ENCODE peak calls at places on chromosomes 13 and 19, in eight cellular contexts. Q is PC-3, X is Panc1, D is IMR-90, O is tibial nerve, A is A673, T is osteoblast, B is heart left ventricle. J is an unnamed sample.

GRCh38 chr19:41324231-41324702 is 14.3 kb downstream of the CCDC97 start:
- DNase-seq in A (no peak), Q (no peak), X (no peak), O (no peak), D (no peak), T (no peak), B (peak; percentile 48), J (no peak)

GRCh38 chr13:31001647-31002046 is 69.2 kb downstream of the TEX26 start:
- DNase-seq in A (no peak), D (no peak), O (no peak), B (no peak), X (no peak), T (no peak), Q (no peak), J (no peak)

GRCh38 chr13:50589651-50590054 is 253.8 kb downstream of the DLEU7 start:
- DNase-seq in O (no peak), T (peak; percentile 86), X (no peak), Q (peak; percentile 65), D (peak; percentile 85), B (no peak), A (no peak), J (no peak)

GRCh38 chr13:114058051-114058867 is 74.2 kb downstream of the RASA3 start:
- DNase-seq in A (no peak), Q (no peak), O (no peak), D (no peak), X (no peak), B (peak; percentile 50), T (no peak), J (no peak)

GRCh38 chr19:55146078-55146647 is 2.8 kb downstream of the TNNT1 start:
- DNase-seq in X (no peak), Q (peak; percentile 81), T (peak; percentile 86), A (peak; percentile 65), O (no peak), B (peak; percentile 51), D (no peak), J (no peak)

GRCh38 chr13:95275322-95276118 is 25.7 kb downstream of the ABCC4 start:
- DNase-seq in O (no peak), B (no peak), X (no peak), T (no peak), D (no peak), Q (peak; percentile 12), A (peak; percentile 44), J (no peak)

GRCh38 chr13:113730145-113730750 is 28.8 kb upstream of the TMEM255B start:
- DNase-seq in D (no peak), O (no peak), B (peak; percentile 56), Q (no peak), A (no peak), X (no peak), T (no peak), J (no peak)

GRCh38 chr13:100399455-100399854 is 189.1 kb downstream of the GGACT start:
- DNase-seq in Q (no peak), A (no peak), D (no peak), T (no peak), X (no peak), B (no peak), O (no peak), J (no peak)

GRCh38 chr19:3893509-3894179 is 13.2 kb downstream of the ATCAY start:
- DNase-seq in T (peak; percentile 29), D (no peak), O (no peak), A (no peak), X (no peak), B (no peak), Q (no peak), J (no peak)

GRCh38 chr13:50400930-50401553 is 385.8 kb downstream of the KCNRG start:
- DNase-seq in D (peak; percentile 92), B (no peak), X (no peak), Q (no peak), O (no peak), A (peak; percentile 73), T (peak; percentile 94), J (no peak)

GRCh38 chr19:3520166-3521103 is 14.3 kb downstream of the FZR1 start:
- DNase-seq in B (no peak), Q (no peak), O (no peak), T (no peak), A (no peak), X (no peak), D (no peak), J (no peak)

GRCh38 chr19:44111910-44112463 is 1.2 kb upstream of the ZNF225 start:
- DNase-seq in A (peak; percentile 91), X (no peak), T (peak; percentile 60), O (no peak), B (no peak), Q (no peak), D (peak; percentile 92), J (no peak)

GRCh38 chr13:42548731-42549554 is 25.0 kb upstream of the TNFSF11 start:
- DNase-seq in X (no peak), D (no peak), Q (no peak), A (no peak), B (no peak), O (no peak), T (no peak), J (no peak)

GRCh38 chr19:42052241-42052863 is 17.7 kb downstream of the GRIK5 start:
- DNase-seq in A (peak; percentile 19), O (no peak), X (no peak), B (no peak), T (peak; percentile 68), D (no peak), Q (peak; percentile 27), J (no peak)

GRCh38 chr13:109786457-109787134 is at the start of gene IRS2:
- DNase-seq in T (peak; percentile 99), A (peak; percentile 97), X (no peak), B (peak; percentile 94), D (peak; percentile 90), O (peak; percentile 92), Q (peak; percentile 84), J (peak; percentile 90)

GRCh38 chr13:111177081-111177711 is 62.1 kb downstream of the ARHGEF7 start:
- DNase-seq in B (peak; percentile 77), D (peak; percentile 68), X (no peak), A (peak; percentile 25), T (no peak), O (no peak), Q (no peak), J (peak; percentile 68)

GRCh38 chr13:25375727-25376358 is 4.1 kb downstream of the ATP8A2 start:
- DNase-seq in T (peak; percentile 80), X (peak; percentile 25), A (peak; percentile 76), D (peak; percentile 31), Q (peak; percentile 63), B (no peak), O (no peak), J (no peak)

GRCh38 chr19:1864480-1865171 is 1.2 kb upstream of the KLF16 start:
- DNase-seq in Q (peak; percentile 44), A (peak; percentile 63), X (no peak), O (no peak), B (peak; percentile 88), D (peak; percentile 38), T (peak; percentile 99), J (no peak)

GRCh38 chr13:77751513-77752456 is 54.3 kb downstream of the SLAIN1 start:
- DNase-seq in X (peak; percentile 22), Q (peak; percentile 66), A (peak; percentile 86), D (peak; percentile 37), T (peak; percentile 77), O (no peak), B (no peak), J (no peak)

GRCh38 chr19:38253788-38254187 is 2.4 kb downstream of the PPP1R14A start:
- DNase-seq in B (no peak), D (no peak), Q (no peak), T (peak; percentile 47), X (no peak), O (no peak), A (no peak), J (no peak)
- H3K27ac ChIP-seq in B (peak overlapping the region; percentile 81), D (no peak overlapping the region), Q (no peak overlapping the region), T (no peak overlapping the region), X (peak overlapping the region; percentile 90), O (peak overlapping the region; percentile 90), A (no peak overlapping the region), J (no peak overlapping the region)

DNA sequence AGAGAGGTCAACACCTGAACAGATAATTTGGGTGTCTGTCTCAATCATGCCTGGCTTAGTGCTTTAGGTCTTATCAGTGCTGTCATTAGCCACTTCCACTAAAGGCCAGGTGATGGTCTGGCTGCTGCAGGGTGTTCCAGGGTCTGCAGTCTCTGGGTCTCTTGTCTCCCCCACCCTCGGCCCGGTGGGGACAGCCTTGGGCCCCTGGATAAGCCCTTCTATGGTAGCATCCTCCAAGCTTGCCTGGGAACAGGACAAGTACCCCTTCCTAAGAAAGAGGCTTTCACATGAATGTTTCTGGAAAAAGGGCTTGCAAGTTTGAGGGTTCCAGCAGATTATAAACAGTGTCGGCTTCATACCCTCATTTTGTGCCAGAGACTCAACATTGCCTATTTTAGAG is 29.3 kb upstream of the ZNF536 start:
- DNase-seq in Q (no peak), B (no peak), T (no peak), O (no peak), A (no peak), D (no peak), X (no peak), J (no peak)
- H3K36me3 ChIP-seq in Q (no peaks in the 10 kb centered on the region), B (no peaks in the 10 kb centered on the region), T (no peaks in the 10 kb centered on the region), O (no peaks in the 10 kb centered on the region), A (no peaks in the 10 kb centered on the region), D (no peaks in the 10 kb centered on the region), X (no peaks in the 10 kb centered on the region), J (no peaks in the 10 kb centered on the region)

GRCh38 chr19:8204961-8205360 is 4.2 kb upstream of the CERS4 start:
- DNase-seq in B (no peak), X (no peak), Q (peak; percentile 53), A (no peak), O (no peak), D (no peak), T (peak; percentile 77), J (no peak)
- H3K4me1 ChIP-seq in B (peaks cover 8% of the 10 kb centered on the region), X (peaks cover 4% of the 10 kb centered on the region), Q (peaks cover 17% of the 10 kb centered on the region), A (no peaks in the 10 kb centered on the region), O (no peaks in the 10 kb centered on the region), D (peaks cover 4% of the 10 kb centered on the region), T (no peaks in the 10 kb centered on the region), J (peaks cover 6% of the 10 kb centered on the region)

GRCh38 chr13:45167611-45168554 is 33.0 kb downstream of the KCTD4 start:
- DNase-seq in D (no peak), Q (peak; percentile 95), O (no peak), B (no peak), T (peak; percentile 76), X (no peak), A (no peak), J (no peak)

GRCh38 chr13:45166858-45167257 is 34.0 kb downstream of the KCTD4 start:
- DNase-seq in O (no peak), Q (no peak), B (no peak), D (no peak), X (no peak), T (peak; percentile 4), A (no peak), J (no peak)

GRCh38 chr13:45174478-45174877 is 26.4 kb downstream of the KCTD4 start:
- DNase-seq in A (no peak), T (no peak), X (no peak), Q (no peak), B (no peak), D (no peak), O (no peak), J (no peak)

GRCh38 chr13:45162821-45163220 is 38.0 kb downstream of the KCTD4 start:
- DNase-seq in X (peak; percentile 53), T (peak; percentile 84), A (no peak), B (no peak), O (no peak), Q (peak; percentile 92), D (peak; percentile 95), J (no peak)

DNA sequence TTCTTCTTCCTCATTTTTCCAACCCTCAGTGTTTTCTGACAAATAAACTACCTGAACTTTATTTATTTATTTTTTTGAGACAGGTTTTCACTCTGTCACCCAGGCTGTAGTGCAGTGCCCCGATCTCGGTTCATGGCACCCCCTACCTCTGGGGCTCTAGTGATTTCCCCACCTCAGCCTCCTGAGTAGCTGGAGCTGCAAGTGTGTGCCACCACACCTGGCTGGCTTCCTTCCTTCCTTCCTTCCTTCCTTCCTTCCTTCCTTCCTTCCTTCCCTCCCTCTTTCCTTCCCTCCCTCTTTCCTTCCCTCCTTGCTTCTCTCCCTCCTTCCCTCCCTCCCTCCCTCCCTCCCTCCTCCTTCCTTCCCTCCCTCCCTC is 32.3 kb downstream of the KCTD4 start:
- DNase-seq in Q (no peak), D (no peak), O (no peak), X (no peak), A (no peak), B (no peak), T (no peak), J (no peak)
- H3K27ac ChIP-seq in Q (peak overlapping the region; percentile 68), D (no peak overlapping the region), O (peak overlapping the region; percentile 61), X (peak overlapping the region; percentile 65), A (no peak overlapping the region), B (no peak overlapping the region), T (no peak overlapping the region), J (no peak overlapping the region)